ENCODE peak calls at places on chromosomes 3 and 15, in seven cellular contexts. I, F, X, K, M, L and Q are unnamed samples.

GRCh38 chr3:10983219-10983916 is 9.2 kb upstream of the SLC6A1 start:
- DNase-seq in I (peak; percentile 17), L (peak; percentile 79), X (no peak), M (peak; percentile 50), F (no peak), K (peak; percentile 25), Q (peak; percentile 37)

GRCh38 chr3:127819086-127819485 is 3.2 kb downstream of the MGLL start:
- DNase-seq in M (no peak), I (no peak), L (no peak), K (no peak), F (no peak), X (no peak), Q (no peak)

GRCh38 chr3:126551066-126551838 is 7.5 kb downstream of the C3orf22 start:
- DNase-seq in F (no peak), I (no peak), X (no peak), M (no peak), L (no peak), K (no peak), Q (no peak)

GRCh38 chr3:104198136-104198535 is 1168.6 kb upstream of the ALCAM start:
- DNase-seq in K (no peak), L (no peak), I (no peak), X (no peak), F (no peak), M (no peak), Q (no peak)

GRCh38 chr3:25863560-25863959 is 73.7 kb downstream of the OXSM start:
- DNase-seq in X (no peak), M (no peak), F (no peak), I (no peak), L (no peak), K (no peak), Q (no peak)

GRCh38 chr3:151974067-151974466 is 100.6 kb downstream of the SUCNR1 start:
- DNase-seq in L (no peak), F (no peak), X (no peak), I (peak; percentile 36), K (no peak), M (no peak), Q (no peak)

GRCh38 chr3:107634142-107634489 is 111.4 kb downstream of the BBX start:
- DNase-seq in M (no peak), K (no peak), X (no peak), F (no peak), I (no peak), L (no peak), Q (no peak)

GRCh38 chr15:44593042-44593736 is 56.2 kb downstream of the EIF3J start:
- DNase-seq in I (no peak), X (no peak), K (no peak), F (no peak), M (peak; percentile 12), L (no peak), Q (peak; percentile 11)

GRCh38 chr3:194624956-194625355 is 8.3 kb downstream of the TMEM44 start:
- DNase-seq in K (no peak), X (no peak), I (no peak), F (no peak), M (no peak), L (no peak), Q (no peak)
- TF ChIP-seq CEBPB in K (no peak), X (no peak), I (no peak), F (no peak), M (no peak), L (no peak), Q (no peak)

DNA sequence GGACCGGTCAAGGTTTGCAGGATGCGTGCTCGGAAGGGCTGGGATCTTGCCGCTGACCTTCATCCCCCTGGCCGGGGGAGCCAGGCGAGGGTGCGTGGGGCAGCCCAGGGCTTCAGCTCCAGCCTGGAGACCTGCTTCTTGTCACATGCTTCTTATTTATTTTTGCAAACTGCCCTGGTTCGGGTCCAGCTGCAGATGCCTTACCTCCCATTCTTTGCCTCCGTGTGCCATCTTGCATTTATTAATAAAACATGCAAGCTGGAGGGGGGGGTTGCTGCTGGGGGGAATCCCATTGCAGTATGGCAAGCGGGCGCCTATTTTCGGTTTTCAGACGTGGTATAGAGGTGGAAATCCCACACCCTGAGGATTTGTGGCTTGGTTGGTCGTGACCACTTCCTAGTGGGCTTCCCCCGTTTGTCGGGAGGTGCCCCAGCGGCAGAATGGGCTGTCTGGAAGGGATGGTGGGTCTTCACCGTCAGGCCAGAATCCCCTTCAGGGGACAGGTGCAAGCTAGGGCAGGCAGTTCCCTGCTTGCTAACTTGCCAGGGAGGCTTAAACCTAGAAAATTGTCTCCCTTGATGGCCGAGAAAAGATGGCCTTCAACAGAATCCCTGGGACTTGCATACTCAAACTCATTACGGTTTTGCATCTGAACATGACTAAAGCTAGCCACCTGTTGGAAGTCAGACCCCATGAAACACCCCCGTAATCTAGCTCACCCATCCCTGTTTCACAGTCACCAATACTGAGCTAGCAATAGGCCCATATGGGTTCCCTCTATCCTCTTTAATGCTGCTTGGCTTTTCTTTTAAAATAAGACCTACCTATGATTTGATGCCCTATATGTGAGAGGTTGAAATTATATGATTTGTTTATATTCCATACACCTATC is 559 bp downstream of the TMEM266 start:
- DNase-seq in M (no peak), X (no peak), I (no peak), L (no peak), K (no peak), F (peak; percentile 34), Q (no peak)
- TF ChIP-seq CEBPB in M (no peak), X (no peak), I (no peak), L (no peak), K (no peak), F (no peak), Q (no peak)

GRCh38 chr3:113535898-113536297 is 3.5 kb downstream of the SIDT1 start:
- DNase-seq in F (no peak), K (no peak), I (no peak), X (no peak), L (peak; percentile 16), M (no peak), Q (no peak)
- TF ChIP-seq CEBPB in F (no peak), K (no peak), I (no peak), X (no peak), L (no peak), M (no peak), Q (no peak)

DNA sequence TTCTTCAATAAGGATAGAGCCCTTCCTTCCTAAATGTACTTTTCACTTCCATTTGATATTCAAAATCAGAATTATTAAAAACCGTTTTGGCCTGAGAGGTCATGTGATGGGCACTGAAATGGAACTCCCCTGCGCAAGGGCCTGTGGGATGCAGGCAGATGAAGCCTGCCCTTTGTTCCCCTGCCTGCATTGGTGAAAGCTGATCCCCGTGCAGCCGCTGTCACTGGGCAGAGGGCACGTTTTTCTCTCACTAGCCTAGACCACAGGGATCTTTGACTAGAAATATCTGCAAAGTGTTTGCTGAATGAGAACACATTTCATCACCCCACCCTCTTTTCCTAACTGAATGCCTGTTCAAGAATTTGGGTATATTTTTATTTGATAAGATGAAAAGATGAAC is 74.9 kb downstream of the TIPARP start:
- DNase-seq in X (no peak), M (no peak), F (no peak), L (no peak), I (peak; percentile 64), K (peak; percentile 50), Q (no peak)
- TF ChIP-seq CEBPB in X (no peak), M (no peak), F (no peak), L (no peak), I (no peak), K (no peak), Q (no peak)